ENCODE peak calls at places on chromosomes 5 and 9, in four cellular contexts. I is lower lobe of right lung, V is WTC11, H is transverse colon. D is an unnamed sample.

GRCh38 chr5:113866763-113867162 is 353.3 kb downstream of the YTHDC2 start:
- DNase-seq in V (no peak), H (no peak), I (no peak), D (no peak)

GRCh38 chr9:136441191-136441680 is 1.6 kb upstream of the INPP5E start:
- DNase-seq in V (no peak), H (no peak), I (no peak), D (no peak)

GRCh38 chr5:120463991-120464626 is at the start of gene PRR16:
- DNase-seq in I (no peak), V (peak; percentile 69), H (peak; percentile 13), D (peak; percentile 79)

GRCh38 chr9:18382243-18382642 is 91.7 kb upstream of the ADAMTSL1 start:
- DNase-seq in H (no peak), V (no peak), I (no peak), D (no peak)

GRCh38 chr9:35577486-35577885 is 27.6 kb upstream of the TESK1 start:
- DNase-seq in I (no peak), V (no peak), H (no peak), D (no peak)

GRCh38 chr5:50984628-50985027 is 318.2 kb downstream of the PARP8 start:
- DNase-seq in H (no peak), V (no peak), I (no peak), D (no peak)

GRCh38 chr5:157520911-157521703 is 54.5 kb downstream of the ADAM19 start:
- DNase-seq in H (peak; percentile 44), V (no peak), I (no peak), D (peak; percentile 56)

GRCh38 chr9:32665101-32665500 is 29.6 kb upstream of the TAF1L start:
- DNase-seq in I (no peak), H (no peak), V (no peak), D (peak; percentile 85)

GRCh38 chr5:135264451-135265445 is 134.3 kb downstream of the MACROH2A1 start:
- DNase-seq in H (no peak), I (no peak), V (no peak), D (no peak)

GRCh38 chr9:107044872-107045271 is 181.9 kb downstream of the ZNF462 start:
- DNase-seq in I (no peak), V (peak; percentile 38), H (peak; percentile 12), D (no peak)

GRCh38 chr5:72597456-72597948 is 90.3 kb upstream of the ZNF366 start:
- DNase-seq in H (no peak), V (no peak), I (no peak), D (peak; percentile 49)

GRCh38 chr9:120610975-120611689 is 31.2 kb upstream of the CDK5RAP2 start:
- DNase-seq in I (no peak), V (no peak), H (no peak), D (no peak)
- TF ChIP-seq CTCF in I (peak; percentile 12), V (peak; percentile 14), H (no peak), D (no peak)

GRCh38 chr9:16257604-16258003 is 612.9 kb downstream of the BNC2 start:
- DNase-seq in I (no peak), H (no peak), V (no peak), D (peak; percentile 28)
- TF ChIP-seq CTCF in I (peak; percentile 46), H (peak; percentile 32), V (peak; percentile 53), D (peak; percentile 35)

GRCh38 chr9:36969216-36969771 is 64.8 kb downstream of the PAX5 start:
- DNase-seq in V (peak; percentile 63), I (no peak), H (no peak), D (no peak)

GRCh38 chr9:36971935-36972488 is 62.1 kb downstream of the PAX5 start:
- DNase-seq in H (no peak), V (no peak), I (no peak), D (no peak)

GRCh38 chr9:36976371-36977030 is 57.6 kb downstream of the PAX5 start:
- DNase-seq in I (no peak), V (no peak), H (no peak), D (peak; percentile 92)

GRCh38 chr9:36970007-36970888 is 63.8 kb downstream of the PAX5 start:
- DNase-seq in V (no peak), I (no peak), H (no peak), D (peak; percentile 50)

DNA sequence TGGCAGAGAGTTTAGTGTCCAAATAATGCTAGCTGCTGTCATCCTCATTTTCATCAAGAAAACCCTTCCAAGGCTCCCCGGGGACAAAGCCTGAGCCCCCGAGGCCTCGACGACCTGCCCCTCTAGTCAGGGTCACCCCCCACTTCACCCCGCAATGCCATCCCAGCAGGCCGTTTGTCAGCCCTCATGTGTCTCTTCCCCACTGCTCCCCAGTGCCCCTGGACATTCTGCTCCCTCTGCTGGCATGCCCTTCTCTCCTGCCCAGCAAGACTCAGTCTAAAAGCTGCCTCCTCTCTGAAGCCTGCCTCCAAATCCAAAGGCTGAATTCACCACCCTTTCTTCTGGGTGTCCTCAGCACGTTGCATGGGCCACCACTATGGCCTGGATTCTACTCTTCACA is 59.3 kb downstream of the PAX5 start:
- DNase-seq in V (no peak), I (no peak), H (no peak), D (peak; percentile 27)
- TF ChIP-seq CTCF in V (no peak), I (no peak), H (no peak), D (no peak)

GRCh38 chr5:181190711-181191525 is 14.1 kb downstream of the TRIM7 start:
- DNase-seq in I (peak; percentile 68), H (peak; percentile 57), V (peak; percentile 48), D (no peak)
- TF ChIP-seq CTCF in I (no peak), H (peak; percentile 33), V (no peak), D (peak; percentile 26)

GRCh38 chr5:41820150-41820549 is 50.1 kb downstream of the OXCT1 start:
- DNase-seq in I (no peak), V (no peak), H (no peak), D (no peak)
- TF ChIP-seq CTCF in I (no peak), V (no peak), H (no peak), D (no peak)

GRCh38 chr9:126348911-126349550 is 22.4 kb downstream of the MVB12B start:
- DNase-seq in V (no peak), H (peak; percentile 83), I (no peak), D (no peak)
- TF ChIP-seq CTCF in V (no peak), H (no peak), I (no peak), D (no peak)

GRCh38 chr5:77845273-77845646 is 69.1 kb upstream of the TBCA start:
- DNase-seq in H (no peak), I (no peak), V (no peak), D (no peak)

GRCh38 chr5:77843570-77844407 is 67.7 kb upstream of the TBCA start:
- DNase-seq in I (no peak), V (peak; percentile 61), H (no peak), D (no peak)

GRCh38 chr5:77846422-77847128 is 70.4 kb upstream of the TBCA start:
- DNase-seq in I (no peak), V (no peak), H (no peak), D (no peak)

GRCh38 chr5:77842247-77842646 is 66.1 kb upstream of the TBCA start:
- DNase-seq in H (no peak), I (no peak), V (no peak), D (peak; percentile 54)

GRCh38 chr5:77844408-77845272 is 68.5 kb upstream of the TBCA start:
- DNase-seq in V (no peak), I (no peak), H (no peak), D (no peak)
- TF ChIP-seq CTCF in V (no peak), I (peak; percentile 15), H (peak; percentile 16), D (no peak)

DNA sequence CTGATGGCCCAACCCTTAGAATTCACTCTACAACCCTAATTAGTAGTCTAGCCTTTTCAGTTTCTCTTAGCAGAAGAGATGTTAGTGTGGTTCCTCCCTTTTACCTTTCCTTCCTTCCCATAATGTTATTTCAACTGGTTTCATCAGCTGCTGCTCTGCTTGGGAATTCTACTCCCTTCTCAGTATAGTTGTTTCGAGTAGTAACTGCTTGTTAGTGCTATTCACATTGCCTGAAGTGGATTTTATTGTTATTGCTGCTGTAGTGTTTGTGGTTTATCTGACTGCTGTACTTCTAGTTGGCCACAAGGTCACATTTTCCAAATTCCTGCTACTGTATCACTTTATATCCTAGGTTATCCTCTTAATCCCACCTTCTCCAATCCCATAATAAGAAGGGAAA is 29.7 kb downstream of the SMIM15 start:
- DNase-seq in H (no peak), V (no peak), I (no peak), D (no peak)
- TF ChIP-seq CTCF in H (no peak), V (no peak), I (no peak), D (no peak)

GRCh38 chr5:138352071-138352721 is at the start of gene KDM3B:
- DNase-seq in H (peak; percentile 91), I (peak; percentile 90), V (peak; percentile 94), D (peak; percentile 86)
- TF ChIP-seq CTCF in H (peak; percentile 97), I (peak; percentile 96), V (peak; percentile 100), D (peak; percentile 100)

D was measured in MCF 10A.